ENCODE peak calls at places on chromosome 1, in nine cellular contexts. K is K562; M is ovary; W is H9; B is adrenal gland; O is epithelial cell of esophagus; S is CD8-positive, alpha-beta T cell; Y is fibroblast of the aortic adventitia; V is heart left ventricle. T is an unnamed sample.

GRCh38 chr1:85048296-85049064 is at the start of gene MCOLN3:
- DNase-seq in S (peak), O (peak), K (peak), V (no peak), Y (no peak), W (peak), B (peak), M (peak), T (peak)

GRCh38 chr1:226133504-226134123 is 52.9 kb downstream of the ACBD3 start:
- DNase-seq in V (no peak), Y (no peak), S (no peak), W (no peak), B (no peak), M (no peak), K (no peak), O (no peak), T (no peak)

GRCh38 chr1:61120998-61121397 is 38.6 kb downstream of the NFIA start:
- DNase-seq in M (no peak), W (no peak), B (no peak), V (no peak), K (no peak), Y (peak), O (peak), S (no peak), T (no peak)

GRCh38 chr1:153880962-153881361 is 41.8 kb downstream of the GATAD2B start:
- DNase-seq in K (peak), M (peak), B (peak), S (peak), O (peak), W (no peak), V (peak), Y (peak), T (no peak)

GRCh38 chr1:55276671-55277376 is 61.7 kb upstream of the USP24 start:
- DNase-seq in K (peak), O (no peak), S (no peak), M (no peak), V (no peak), B (no peak), Y (no peak), W (no peak), T (no peak)

GRCh38 chr1:156898971-156899657 is 5.6 kb downstream of the PEAR1 start:
- DNase-seq in Y (no peak), K (no peak), S (no peak), V (peak), B (no peak), O (no peak), W (no peak), M (no peak), T (no peak)

GRCh38 chr1:93579891-93580290 is 101.7 kb downstream of the BCAR3 start:
- DNase-seq in V (no peak), M (no peak), O (peak), S (no peak), K (no peak), Y (peak), B (peak), W (no peak), T (no peak)

GRCh38 chr1:111202366-111202706 is 1.9 kb upstream of the DENND2D start:
- DNase-seq in K (no peak), W (no peak), B (no peak), O (peak), S (no peak), V (no peak), Y (no peak), M (no peak), T (no peak)

GRCh38 chr1:4654764-4655673 is 610 bp downstream of the AJAP1 start:
- DNase-seq in M (no peak), W (no peak), K (no peak), O (no peak), Y (no peak), S (no peak), B (no peak), V (no peak), T (peak)

GRCh38 chr1:202131956-202132821 is 9.5 kb downstream of the GPR37L1 start:
- DNase-seq in M (peak), O (peak), K (no peak), B (peak), V (no peak), W (no peak), Y (peak), S (no peak), T (no peak)

GRCh38 chr1:170734412-170735175 is 70.7 kb downstream of the PRRX1 start:
- DNase-seq in W (no peak), Y (no peak), B (no peak), V (no peak), K (no peak), M (no peak), S (no peak), O (no peak), T (no peak)

GRCh38 chr1:53599461-53599860 is 139.5 kb downstream of the GLIS1 start:
- DNase-seq in B (no peak), W (no peak), O (no peak), V (peak), M (no peak), K (no peak), Y (no peak), S (no peak), T (no peak)

GRCh38 chr1:183457449-183457848 is 14.8 kb upstream of the SMG7 start:
- DNase-seq in S (no peak), W (no peak), M (no peak), B (no peak), Y (no peak), K (no peak), V (no peak), O (no peak), T (no peak)

GRCh38 chr1:47192458-47193384 is 2.9 kb upstream of the PDZK1IP1 start:
- DNase-seq in W (peak), B (peak), S (peak), M (peak), Y (peak), V (peak), O (peak), K (peak), T (peak)

GRCh38 chr1:5640845-5641244 is 351.4 kb downstream of the NPHP4 start:
- DNase-seq in B (no peak), V (no peak), M (no peak), O (peak), S (no peak), W (peak), K (no peak), Y (no peak), T (no peak)

GRCh38 chr1:4527819-4528218 is 126.6 kb upstream of the AJAP1 start:
- DNase-seq in O (no peak), V (no peak), K (no peak), Y (no peak), S (no peak), B (no peak), W (no peak), M (no peak), T (no peak)

GRCh38 chr1:98929456-98929855 is 75.2 kb downstream of the PLPPR5 start:
- DNase-seq in K (no peak), V (no peak), O (no peak), S (no peak), B (no peak), Y (no peak), M (no peak), W (no peak), T (no peak)

GRCh38 chr1:183758913-183759312 is 46.0 kb upstream of the RGL1 start:
- DNase-seq in W (no peak), Y (no peak), B (no peak), S (no peak), V (no peak), M (no peak), O (no peak), K (no peak), T (no peak)

GRCh38 chr1:109730666-109731065 is 10.2 kb downstream of the GSTM3 start:
- DNase-seq in S (no peak), V (no peak), Y (no peak), W (no peak), M (no peak), K (no peak), O (no peak), B (no peak), T (no peak)

GRCh38 chr1:167564592-167564991 is 11.0 kb upstream of the CREG1 start:
- DNase-seq in V (no peak), K (no peak), B (no peak), M (no peak), W (peak), O (peak), S (no peak), Y (peak), T (no peak)

GRCh38 chr1:226004396-226004795 is 5.3 kb upstream of the SDE2 start:
- DNase-seq in B (no peak), K (no peak), O (no peak), W (no peak), V (no peak), M (no peak), Y (no peak), S (no peak), T (no peak)

GRCh38 chr1:24735619-24736375 is 9.4 kb upstream of the CLIC4 start:
- DNase-seq in Y (peak), K (no peak), W (no peak), B (peak), M (peak), V (no peak), O (no peak), S (no peak), T (no peak)

GRCh38 chr1:59692591-59692990 is 122.2 kb upstream of the HOOK1 start:
- DNase-seq in W (no peak), O (no peak), V (no peak), S (no peak), K (no peak), B (no peak), M (no peak), Y (peak), T (no peak)

GRCh38 chr1:84972377-84972987 is 24.4 kb downstream of the MCOLN2 start:
- DNase-seq in S (no peak), K (no peak), Y (peak), O (no peak), V (no peak), W (no peak), B (no peak), M (no peak), T (no peak)

GRCh38 chr1:225700164-225700740 is 47.3 kb upstream of the ENAH start:
- DNase-seq in M (no peak), S (no peak), W (no peak), V (no peak), O (peak), B (no peak), Y (peak), K (no peak), T (no peak)

GRCh38 chr1:98119793-98120192 is 199.0 kb upstream of the DPYD start:
- DNase-seq in O (peak), V (no peak), B (no peak), Y (no peak), S (no peak), K (no peak), W (peak), M (no peak), T (no peak)

GRCh38 chr1:110213143-110213540 is 3.0 kb downstream of the KCNC4 start:
- DNase-seq in Y (no peak), M (no peak), V (no peak), O (no peak), W (no peak), K (no peak), B (no peak), S (no peak), T (no peak)

GRCh38 chr1:200223207-200223606 is 186.6 kb downstream of the ZNF281 start:
- DNase-seq in O (no peak), K (no peak), M (no peak), B (no peak), S (no peak), Y (no peak), V (no peak), W (no peak), T (no peak)

GRCh38 chr1:16719571-16720402 is 20.5 kb upstream of the RNU1-4 start:
- DNase-seq in K (peak), O (no peak), M (peak), S (no peak), W (peak), Y (no peak), B (no peak), V (peak), T (peak)

GRCh38 chr1:115190766-115191165 is 101.5 kb upstream of the TSPAN2 start:
- DNase-seq in B (no peak), Y (no peak), O (no peak), K (no peak), M (no peak), S (no peak), V (no peak), W (no peak), T (no peak)

GRCh38 chr1:11505591-11506538 is 26.9 kb downstream of the DISP3 start:
- DNase-seq in W (no peak), Y (no peak), S (no peak), B (no peak), V (no peak), O (no peak), M (no peak), K (no peak), T (no peak)

GRCh38 chr1:226605573-226605950 is 57.0 kb downstream of the STUM start:
- DNase-seq in V (no peak), W (no peak), Y (no peak), O (no peak), K (no peak), S (no peak), B (no peak), M (no peak), T (no peak)

GRCh38 chr1:240001177-240001740 is 90.4 kb upstream of the FMN2 start:
- DNase-seq in K (no peak), Y (no peak), M (no peak), O (no peak), B (no peak), W (no peak), V (no peak), S (no peak), T (no peak)

GRCh38 chr1:119859647-119860046 is 36.7 kb downstream of the ADAM30 start:
- DNase-seq in S (no peak), W (no peak), O (peak), K (peak), B (no peak), M (no peak), V (no peak), Y (peak), T (no peak)

DNA sequence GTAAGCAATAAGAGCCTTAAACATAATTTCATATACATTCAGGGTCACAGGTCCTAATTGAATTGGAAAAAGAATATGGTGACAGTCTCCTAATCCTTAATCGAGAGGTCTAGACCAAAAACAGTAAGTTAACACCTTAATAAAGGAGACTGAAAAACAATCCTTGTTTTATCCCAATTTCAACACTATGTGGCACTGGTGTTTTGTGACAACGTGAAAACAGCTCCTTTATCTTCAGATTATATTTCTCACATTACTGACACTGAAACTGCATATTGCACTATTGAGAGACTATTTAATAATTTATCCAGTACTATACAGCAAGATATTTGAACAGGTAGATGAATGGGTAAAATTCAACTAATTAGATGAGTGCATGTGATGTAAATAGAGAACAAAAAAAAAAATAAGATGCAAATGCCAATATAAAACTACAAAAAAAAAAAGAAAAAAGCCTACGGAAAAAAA is 34.1 kb downstream of the TP53BP2 start:
- DNase-seq in O (peak), W (no peak), V (no peak), B (no peak), K (no peak), S (no peak), M (no peak), Y (peak), T (peak)
- TF ChIP-seq CTCF in O (peak), W (peak), V (peak), B (peak), K (peak), S (peak), M (peak), Y (peak), T (peak)

GRCh38 chr1:6701437-6702153 is at the start of gene DNAJC11:
- DNase-seq in W (peak), Y (peak), K (peak), O (peak), V (peak), B (peak), M (peak), S (peak), T (peak)
- TF ChIP-seq CTCF in W (no peak), Y (peak), K (peak), O (peak), V (peak), B (peak), M (peak), S (peak), T (peak)

GRCh38 chr1:194534784-194535183 is 1348.4 kb upstream of the B3GALT2 start:
- DNase-seq in B (no peak), S (no peak), O (no peak), W (no peak), V (no peak), Y (no peak), M (no peak), K (no peak), T (no peak)

GRCh38 chr1:194535369-194535768 is 1349.0 kb upstream of the B3GALT2 start:
- DNase-seq in V (no peak), S (no peak), Y (no peak), O (peak), M (no peak), B (no peak), K (peak), W (peak), T (no peak)

GRCh38 chr1:194533641-194534040 is 1347.2 kb upstream of the B3GALT2 start:
- DNase-seq in B (no peak), V (no peak), M (no peak), S (no peak), W (no peak), Y (no peak), K (no peak), O (peak), T (no peak)

GRCh38 chr1:194537521-194537920 is 1351.1 kb upstream of the B3GALT2 start:
- DNase-seq in W (no peak), V (no peak), Y (no peak), S (no peak), O (no peak), B (no peak), M (no peak), K (no peak), T (no peak)

DNA sequence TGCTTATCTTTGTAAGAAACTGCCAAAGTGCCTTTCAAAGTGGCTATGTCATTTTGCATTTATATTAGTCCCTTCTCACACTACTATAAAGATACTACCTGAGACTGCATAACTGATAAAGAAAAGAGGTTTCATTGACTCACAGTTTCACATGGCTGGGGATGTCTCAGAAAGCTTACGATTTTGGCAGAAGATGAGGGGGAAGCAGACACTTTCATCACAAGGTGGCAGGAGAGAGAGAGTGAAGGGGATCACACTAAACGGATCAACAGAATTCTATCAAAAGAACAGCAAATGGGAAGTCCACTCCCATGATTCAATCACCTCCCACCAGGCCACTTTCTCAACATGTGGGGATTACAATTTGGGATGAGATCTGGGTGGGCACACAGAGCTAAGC is 1352.0 kb upstream of the B3GALT2 start:
- DNase-seq in V (no peak), K (no peak), W (no peak), Y (no peak), B (no peak), O (no peak), S (no peak), M (no peak), T (no peak)
- TF ChIP-seq CTCF in V (no peak), K (no peak), W (peak), Y (no peak), B (no peak), O (no peak), S (no peak), M (no peak), T (no peak)

DNA sequence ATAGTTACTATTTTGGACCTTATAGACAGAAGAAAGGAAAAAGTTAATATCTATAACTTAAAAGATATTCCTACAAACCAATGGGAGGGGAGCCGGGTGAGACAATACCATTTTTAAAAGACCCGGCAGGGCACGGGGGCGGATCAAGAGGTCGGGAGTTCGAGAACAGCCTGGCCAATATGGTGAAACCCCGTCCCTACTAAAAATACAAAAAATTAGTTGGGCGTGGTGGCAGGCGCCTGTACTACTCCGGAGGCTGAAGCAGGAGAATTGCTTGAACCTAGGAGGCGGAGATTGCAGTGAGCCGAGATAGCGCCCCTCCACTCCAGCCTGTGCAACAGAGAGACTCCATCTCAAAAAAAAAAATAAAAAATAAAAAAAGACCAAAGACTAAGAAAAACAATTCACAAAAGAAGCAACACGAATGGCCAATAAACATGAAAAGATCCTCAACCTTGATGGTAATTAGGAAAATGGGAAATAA is 1.2 kb upstream of the PSMB2 start:
- DNase-seq in S (no peak), V (no peak), W (peak), M (no peak), K (peak), O (no peak), Y (no peak), B (no peak), T (no peak)
- TF ChIP-seq CTCF in S (no peak), V (no peak), W (peak), M (no peak), K (no peak), O (no peak), Y (no peak), B (no peak), T (no peak)

GRCh38 chr1:65688215-65688566 is 104.5 kb upstream of the PDE4B start:
- DNase-seq in S (no peak), B (no peak), K (no peak), V (no peak), W (no peak), Y (no peak), M (no peak), O (no peak), T (no peak)
- TF ChIP-seq CTCF in S (no peak), B (no peak), K (no peak), V (no peak), W (no peak), Y (no peak), M (no peak), O (no peak), T (no peak)

T was measured in GM13976.